ENCODE peak calls at places on chromosomes 16 and 17, in seven cellular contexts. One of them, this sample, is unnamed.

GRCh38 chr17:29124931-29125270 is 55.3 kb downstream of the MYO18A start:
- DNase-seq in AG09319: no peak
- DNase-seq in left ventricle myocardium inferior: peak; percentile 58
- DNase-seq in IMR-90: no peak
- DNase-seq in body of pancreas: peak; percentile 61
- DNase-seq in PC-3: peak; percentile 57
- DNase-seq in HL-60: no peak
- DNase-seq in this sample: no peak

GRCh38 chr17:27294689-27295630 is 1.0 kb downstream of the WSB1 start:
- DNase-seq in AG09319: peak; percentile 73
- DNase-seq in left ventricle myocardium inferior: no peak
- DNase-seq in IMR-90: peak; percentile 83
- DNase-seq in body of pancreas: peak; percentile 86
- DNase-seq in PC-3: peak; percentile 63
- DNase-seq in HL-60: peak; percentile 80
- DNase-seq in this sample: peak; percentile 80

GRCh38 chr17:74298690-74299617 is 24.9 kb downstream of the DNAI2 start:
- DNase-seq in AG09319: no peak
- DNase-seq in left ventricle myocardium inferior: no peak
- DNase-seq in IMR-90: no peak
- DNase-seq in body of pancreas: no peak
- DNase-seq in PC-3: no peak
- DNase-seq in HL-60: no peak
- DNase-seq in this sample: no peak

GRCh38 chr17:50120475-50121253 is 9.3 kb downstream of the SAMD14 start:
- DNase-seq in AG09319: no peak
- DNase-seq in left ventricle myocardium inferior: no peak
- DNase-seq in IMR-90: no peak
- DNase-seq in body of pancreas: no peak
- DNase-seq in PC-3: no peak
- DNase-seq in HL-60: no peak
- DNase-seq in this sample: no peak

GRCh38 chr17:4177732-4178131 is 34.7 kb downstream of the CYB5D2 start:
- DNase-seq in AG09319: no peak
- DNase-seq in left ventricle myocardium inferior: no peak
- DNase-seq in IMR-90: no peak
- DNase-seq in body of pancreas: no peak
- DNase-seq in PC-3: no peak
- DNase-seq in HL-60: no peak
- DNase-seq in this sample: no peak

GRCh38 chr16:51328708-51329107 is 177.6 kb upstream of the SALL1 start:
- DNase-seq in AG09319: no peak
- DNase-seq in left ventricle myocardium inferior: no peak
- DNase-seq in IMR-90: no peak
- DNase-seq in body of pancreas: no peak
- DNase-seq in PC-3: no peak
- DNase-seq in HL-60: no peak
- DNase-seq in this sample: no peak

GRCh38 chr17:10716218-10716617 is 13.6 kb downstream of the TMEM220 start:
- DNase-seq in AG09319: no peak
- DNase-seq in left ventricle myocardium inferior: no peak
- DNase-seq in IMR-90: no peak
- DNase-seq in body of pancreas: no peak
- DNase-seq in PC-3: no peak
- DNase-seq in HL-60: no peak
- DNase-seq in this sample: no peak

GRCh38 chr16:85046957-85047866 is 19.6 kb downstream of the KIAA0513 start:
- DNase-seq in AG09319: no peak
- DNase-seq in left ventricle myocardium inferior: no peak
- DNase-seq in IMR-90: no peak
- DNase-seq in body of pancreas: peak; percentile 67
- DNase-seq in PC-3: no peak
- DNase-seq in HL-60: no peak
- DNase-seq in this sample: no peak

GRCh38 chr17:61981323-61981722 is 53.5 kb upstream of the INTS2 start:
- DNase-seq in AG09319: no peak
- DNase-seq in left ventricle myocardium inferior: no peak
- DNase-seq in IMR-90: peak; percentile 62
- DNase-seq in body of pancreas: no peak
- DNase-seq in PC-3: peak; percentile 23
- DNase-seq in HL-60: no peak
- DNase-seq in this sample: peak; percentile 36

GRCh38 chr17:1365445-1366039 is 34.5 kb downstream of the YWHAE start:
- DNase-seq in AG09319: peak; percentile 64
- DNase-seq in left ventricle myocardium inferior: no peak
- DNase-seq in IMR-90: peak; percentile 81
- DNase-seq in body of pancreas: peak; percentile 78
- DNase-seq in PC-3: peak; percentile 78
- DNase-seq in HL-60: peak; percentile 59
- DNase-seq in this sample: peak; percentile 76

GRCh38 chr16:58507963-58508670 is 7.2 kb upstream of the SETD6 start:
- DNase-seq in AG09319: no peak
- DNase-seq in left ventricle myocardium inferior: no peak
- DNase-seq in IMR-90: no peak
- DNase-seq in body of pancreas: no peak
- DNase-seq in PC-3: no peak
- DNase-seq in HL-60: no peak
- DNase-seq in this sample: no peak

GRCh38 chr17:80800775-80801391 is 190.8 kb upstream of the CHMP6 start:
- DNase-seq in AG09319: no peak
- DNase-seq in left ventricle myocardium inferior: no peak
- DNase-seq in IMR-90: no peak
- DNase-seq in body of pancreas: no peak
- DNase-seq in PC-3: no peak
- DNase-seq in HL-60: no peak
- DNase-seq in this sample: no peak

GRCh38 chr17:29111816-29112499 is 68.2 kb downstream of the MYO18A start:
- DNase-seq in AG09319: peak; percentile 19
- DNase-seq in left ventricle myocardium inferior: peak; percentile 66
- DNase-seq in IMR-90: peak; percentile 55
- DNase-seq in body of pancreas: peak; percentile 78
- DNase-seq in PC-3: peak; percentile 60
- DNase-seq in HL-60: peak; percentile 79
- DNase-seq in this sample: peak; percentile 58

GRCh38 chr16:88781140-88782077 is 3.6 kb downstream of the PIEZO1 start:
- DNase-seq in AG09319: no peak
- DNase-seq in left ventricle myocardium inferior: no peak
- DNase-seq in IMR-90: no peak
- DNase-seq in body of pancreas: peak; percentile 40
- DNase-seq in PC-3: peak; percentile 30
- DNase-seq in HL-60: peak; percentile 62
- DNase-seq in this sample: no peak

GRCh38 chr16:75695708-75696107 is 5.6 kb downstream of the DUXB start:
- DNase-seq in AG09319: no peak
- DNase-seq in left ventricle myocardium inferior: no peak
- DNase-seq in IMR-90: no peak
- DNase-seq in body of pancreas: no peak
- DNase-seq in PC-3: no peak
- DNase-seq in HL-60: no peak
- DNase-seq in this sample: no peak

GRCh38 chr17:57106107-57106835 is 21.2 kb downstream of the AKAP1 start:
- DNase-seq in AG09319: no peak
- DNase-seq in left ventricle myocardium inferior: peak; percentile 41
- DNase-seq in IMR-90: no peak
- DNase-seq in body of pancreas: peak; percentile 36
- DNase-seq in PC-3: peak; percentile 55
- DNase-seq in HL-60: no peak
- DNase-seq in this sample: no peak

GRCh38 chr17:64380985-64381384 is 9.7 kb downstream of the PECAM1 start:
- DNase-seq in AG09319: no peak
- DNase-seq in left ventricle myocardium inferior: no peak
- DNase-seq in IMR-90: no peak
- DNase-seq in body of pancreas: no peak
- DNase-seq in PC-3: no peak
- DNase-seq in HL-60: no peak
- DNase-seq in this sample: no peak

GRCh38 chr17:47717261-47717697 is 15.8 kb upstream of the TBX21 start:
- DNase-seq in AG09319: no peak
- DNase-seq in left ventricle myocardium inferior: no peak
- DNase-seq in IMR-90: no peak
- DNase-seq in body of pancreas: no peak
- DNase-seq in PC-3: no peak
- DNase-seq in HL-60: no peak
- DNase-seq in this sample: no peak

GRCh38 chr16:70659953-70660671 is 13.8 kb downstream of the IL34 start:
- DNase-seq in AG09319: no peak
- DNase-seq in left ventricle myocardium inferior: no peak
- DNase-seq in IMR-90: no peak
- DNase-seq in body of pancreas: no peak
- DNase-seq in PC-3: no peak
- DNase-seq in HL-60: no peak
- DNase-seq in this sample: no peak

GRCh38 chr16:70407811-70408274 is 31.1 kb downstream of the ST3GAL2 start:
- DNase-seq in AG09319: no peak
- DNase-seq in left ventricle myocardium inferior: no peak
- DNase-seq in IMR-90: no peak
- DNase-seq in body of pancreas: no peak
- DNase-seq in PC-3: no peak
- DNase-seq in HL-60: no peak
- DNase-seq in this sample: no peak

GRCh38 chr16:67443299-67443698 is 12.4 kb downstream of the HSD11B2 start:
- DNase-seq in AG09319: no peak
- DNase-seq in left ventricle myocardium inferior: peak; percentile 64
- DNase-seq in IMR-90: no peak
- DNase-seq in body of pancreas: peak; percentile 25
- DNase-seq in PC-3: no peak
- DNase-seq in HL-60: no peak
- DNase-seq in this sample: no peak

GRCh38 chr17:66952031-66952524 is 12.4 kb upstream of the CACNG4 start:
- DNase-seq in AG09319: peak; percentile 56
- DNase-seq in left ventricle myocardium inferior: no peak
- DNase-seq in IMR-90: peak; percentile 97
- DNase-seq in body of pancreas: peak; percentile 30
- DNase-seq in PC-3: peak; percentile 100
- DNase-seq in HL-60: no peak
- DNase-seq in this sample: peak; percentile 32
- TF ChIP-seq CTCF in AG09319: no peak
- TF ChIP-seq CTCF in left ventricle myocardium inferior: no peak
- TF ChIP-seq CTCF in IMR-90: no peak
- TF ChIP-seq CTCF in body of pancreas: no peak
- TF ChIP-seq CTCF in PC-3: no peak
- TF ChIP-seq CTCF in HL-60: no peak
- TF ChIP-seq CTCF in this sample: no peak

DNA sequence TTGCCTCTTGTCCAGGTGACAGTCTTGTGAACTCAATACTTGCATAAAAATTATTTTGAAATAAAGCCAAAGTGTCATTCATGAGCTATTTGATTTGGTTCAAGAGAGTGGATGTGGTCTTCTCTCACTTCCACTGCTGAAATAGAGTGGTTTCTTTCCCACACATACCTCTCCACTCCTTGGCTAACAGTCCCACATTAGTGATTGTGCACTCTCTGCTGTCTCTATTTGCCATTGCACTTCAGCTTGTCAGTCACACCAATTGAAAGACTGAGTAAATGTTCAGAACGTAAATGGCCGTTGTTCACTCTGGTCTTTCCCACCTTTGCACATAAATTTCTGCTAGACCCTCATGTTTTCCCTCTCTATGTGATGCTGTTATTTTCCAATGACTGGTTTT is 197.4 kb downstream of the FTO start:
- DNase-seq in AG09319: no peak
- DNase-seq in left ventricle myocardium inferior: no peak
- DNase-seq in IMR-90: no peak
- DNase-seq in body of pancreas: no peak
- DNase-seq in PC-3: no peak
- DNase-seq in HL-60: no peak
- DNase-seq in this sample: no peak
- TF ChIP-seq CTCF in AG09319: no peak
- TF ChIP-seq CTCF in left ventricle myocardium inferior: no peak
- TF ChIP-seq CTCF in IMR-90: no peak
- TF ChIP-seq CTCF in body of pancreas: no peak
- TF ChIP-seq CTCF in PC-3: no peak
- TF ChIP-seq CTCF in HL-60: no peak
- TF ChIP-seq CTCF in this sample: no peak

DNA sequence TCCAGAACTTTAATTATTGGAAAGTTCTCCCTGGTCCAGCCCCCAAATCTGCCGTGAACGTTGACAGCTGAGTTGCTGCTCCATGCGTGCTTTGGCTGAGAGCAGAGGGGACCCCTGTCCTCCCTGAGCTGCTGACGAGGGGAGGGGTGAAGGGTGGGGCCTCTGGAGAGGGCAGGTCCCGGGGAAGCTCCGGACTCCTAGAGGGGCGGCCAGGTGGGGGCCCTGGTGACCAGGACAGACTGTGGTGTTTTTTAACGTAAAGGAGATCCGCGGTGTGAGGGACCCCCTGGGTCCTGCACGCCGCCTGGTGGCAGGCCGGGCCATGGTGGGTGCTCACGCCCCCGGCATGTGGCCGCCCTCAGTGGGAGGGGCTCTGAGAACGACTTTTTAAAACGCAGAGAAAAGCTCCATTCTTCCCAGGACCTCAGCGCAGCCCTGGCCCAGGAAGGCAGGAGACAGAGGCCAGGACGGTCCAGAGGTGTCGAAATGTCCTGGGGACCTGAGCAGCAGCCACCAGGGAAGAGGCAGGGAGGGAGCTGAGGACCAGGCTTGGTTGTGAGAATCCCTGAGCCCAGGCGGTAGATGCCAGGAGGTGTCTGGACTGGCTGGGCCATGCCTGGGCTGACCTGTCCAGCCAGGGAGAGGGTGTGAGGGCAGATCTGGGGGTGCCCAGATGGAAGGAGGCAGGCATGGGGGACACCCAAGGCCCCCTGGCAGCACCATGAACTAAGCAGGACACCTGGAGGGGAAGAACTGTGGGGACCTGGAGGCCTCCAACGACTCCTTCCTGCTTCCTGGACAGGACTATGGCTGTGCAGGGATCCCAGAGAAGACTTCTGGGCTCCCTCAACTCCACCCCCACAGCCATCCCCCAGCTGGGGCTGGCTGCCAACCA is at the start of gene MC1R:
- DNase-seq in AG09319: no peak
- DNase-seq in left ventricle myocardium inferior: no peak
- DNase-seq in IMR-90: peak; percentile 21
- DNase-seq in body of pancreas: no peak
- DNase-seq in PC-3: no peak
- DNase-seq in HL-60: no peak
- DNase-seq in this sample: no peak
- TF ChIP-seq CTCF in AG09319: peak; percentile 58
- TF ChIP-seq CTCF in left ventricle myocardium inferior: peak; percentile 54
- TF ChIP-seq CTCF in IMR-90: peak; percentile 56
- TF ChIP-seq CTCF in body of pancreas: no peak
- TF ChIP-seq CTCF in PC-3: peak; percentile 21
- TF ChIP-seq CTCF in HL-60: no peak
- TF ChIP-seq CTCF in this sample: peak; percentile 77

GRCh38 chr17:82666931-82667667 is 18.9 kb upstream of the WDR45B start:
- DNase-seq in AG09319: no peak
- DNase-seq in left ventricle myocardium inferior: no peak
- DNase-seq in IMR-90: no peak
- DNase-seq in body of pancreas: no peak
- DNase-seq in PC-3: no peak
- DNase-seq in HL-60: no peak
- DNase-seq in this sample: no peak
- TF ChIP-seq CTCF in AG09319: no peak
- TF ChIP-seq CTCF in left ventricle myocardium inferior: no peak
- TF ChIP-seq CTCF in IMR-90: no peak
- TF ChIP-seq CTCF in body of pancreas: no peak
- TF ChIP-seq CTCF in PC-3: no peak
- TF ChIP-seq CTCF in HL-60: no peak
- TF ChIP-seq CTCF in this sample: no peak